ENCODE peak calls at places on chromosome 17, in four cellular contexts. R is stomach, Y is prostate gland, T is SJSA1. J is an unnamed sample.

GRCh38 chr17:79043191-79043930 is 19.4 kb downstream of the C1QTNF1 start:
- DNase-seq in R (no peak), Y (no peak), T (no peak), J (no peak)

GRCh38 chr17:46063239-46063638 is 64.2 kb downstream of the STH start:
- DNase-seq in Y (no peak), R (no peak), T (peak), J (peak)

GRCh38 chr17:73069164-73069774 is 23.2 kb downstream of the SLC39A11 start:
- DNase-seq in R (no peak), T (no peak), Y (no peak), J (no peak)

GRCh38 chr17:63633742-63634141 is 11.5 kb downstream of the MAP3K3 start:
- DNase-seq in Y (no peak), T (no peak), R (no peak), J (no peak)

GRCh38 chr17:74514632-74515035 is 16.6 kb downstream of the CD300LB start:
- DNase-seq in R (peak), T (peak), Y (no peak), J (no peak)

GRCh38 chr17:81002409-81003361 is 11.0 kb downstream of the CHMP6 start:
- DNase-seq in R (peak), Y (no peak), T (no peak), J (no peak)

GRCh38 chr17:42027961-42028790 is 8.3 kb downstream of the NKIRAS2 start:
- DNase-seq in T (no peak), R (peak), Y (no peak), J (no peak)

GRCh38 chr17:7886227-7887037 is 2.2 kb upstream of the CHD3 start:
- DNase-seq in Y (peak), R (peak), T (peak), J (no peak)

GRCh38 chr17:40035162-40035559 is 19.0 kb downstream of the MED24 start:
- DNase-seq in T (no peak), R (no peak), Y (no peak), J (no peak)

GRCh38 chr17:11935734-11936406 is 61.4 kb downstream of the ZNF18 start:
- DNase-seq in R (no peak), T (peak), Y (peak), J (no peak)

GRCh38 chr17:69909389-69909788 is 165.6 kb upstream of the KCNJ16 start:
- DNase-seq in T (no peak), Y (no peak), R (no peak), J (no peak)

GRCh38 chr17:3008336-3009279 is 54.8 kb downstream of the OR1D5 start:
- DNase-seq in T (no peak), R (no peak), Y (no peak), J (no peak)

GRCh38 chr17:77098884-77099545 is 41.8 kb upstream of the SEC14L1 start:
- DNase-seq in R (peak), T (no peak), Y (peak), J (no peak)

GRCh38 chr17:82320956-82321927 is 3.8 kb upstream of the CD7 start:
- DNase-seq in R (no peak), Y (no peak), T (peak), J (no peak)

GRCh38 chr17:78541488-78542237 is 35.5 kb downstream of the DNAH17 start:
- DNase-seq in R (no peak), Y (no peak), T (no peak), J (peak)

GRCh38 chr17:16273929-16274339 is 56.9 kb downstream of the PIGL start:
- DNase-seq in Y (no peak), T (no peak), R (no peak), J (no peak)

GRCh38 chr17:33120103-33120502 is 128.5 kb downstream of the SPACA3 start:
- DNase-seq in T (no peak), R (no peak), Y (no peak), J (no peak)

GRCh38 chr17:50187741-50188520 is 13.5 kb downstream of the COL1A1 start:
- DNase-seq in Y (no peak), R (no peak), T (peak), J (no peak)

GRCh38 chr17:50185724-50186545 is 15.5 kb downstream of the COL1A1 start:
- DNase-seq in T (peak), Y (no peak), R (no peak), J (no peak)

GRCh38 chr17:50186661-50187402 is 14.6 kb downstream of the COL1A1 start:
- DNase-seq in Y (no peak), R (no peak), T (peak), J (no peak)

GRCh38 chr17:50188521-50189395 is 12.7 kb downstream of the COL1A1 start:
- DNase-seq in Y (no peak), T (peak), R (no peak), J (no peak)

DNA sequence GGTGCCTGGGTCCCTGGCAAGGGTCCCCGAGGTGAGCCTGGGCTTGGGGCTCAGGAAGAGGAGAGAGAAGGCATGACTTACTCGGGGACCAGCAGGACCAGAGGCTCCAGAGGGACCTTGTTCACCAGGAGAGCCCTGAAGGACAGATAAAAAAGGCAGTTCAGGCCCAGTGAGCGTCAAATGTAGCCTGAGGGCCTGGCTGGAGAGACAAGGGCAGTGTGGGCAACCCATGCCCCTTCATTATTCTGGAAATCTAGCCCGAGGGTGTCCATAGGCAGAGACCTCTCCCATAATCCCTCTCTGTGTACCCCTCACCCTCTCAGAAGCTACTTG is 14.1 kb downstream of the COL1A1 start:
- DNase-seq in Y (no peak), R (no peak), T (no peak), J (no peak)
- H3K27ac ChIP-seq in Y (peak), R (peak), T (peak), J (no peak)

GRCh38 chr17:57609125-57609877 is 135.8 kb downstream of the CCDC182 start:
- DNase-seq in Y (no peak), R (no peak), T (no peak), J (no peak)

GRCh38 chr17:57606111-57606875 is 138.8 kb downstream of the CCDC182 start:
- DNase-seq in R (no peak), T (no peak), Y (no peak), J (no peak)

GRCh38 chr17:57608369-57609124 is 136.6 kb downstream of the CCDC182 start:
- DNase-seq in T (no peak), R (no peak), Y (no peak), J (no peak)

GRCh38 chr17:57605734-57606105 is 139.4 kb downstream of the CCDC182 start:
- DNase-seq in T (no peak), Y (no peak), R (no peak), J (no peak)

GRCh38 chr17:57607553-57608120 is 137.5 kb downstream of the CCDC182 start:
- DNase-seq in T (no peak), R (no peak), Y (no peak), J (peak)
- H3K27ac ChIP-seq in T (no peak), R (no peak), Y (no peak), J (peak)

GRCh38 chr17:6555331-6556120 is 829 bp downstream of the PITPNM3 start:
- DNase-seq in R (peak), T (peak), Y (peak), J (no peak)
- H3K27ac ChIP-seq in R (peak), T (no peak), Y (peak), J (peak)

DNA sequence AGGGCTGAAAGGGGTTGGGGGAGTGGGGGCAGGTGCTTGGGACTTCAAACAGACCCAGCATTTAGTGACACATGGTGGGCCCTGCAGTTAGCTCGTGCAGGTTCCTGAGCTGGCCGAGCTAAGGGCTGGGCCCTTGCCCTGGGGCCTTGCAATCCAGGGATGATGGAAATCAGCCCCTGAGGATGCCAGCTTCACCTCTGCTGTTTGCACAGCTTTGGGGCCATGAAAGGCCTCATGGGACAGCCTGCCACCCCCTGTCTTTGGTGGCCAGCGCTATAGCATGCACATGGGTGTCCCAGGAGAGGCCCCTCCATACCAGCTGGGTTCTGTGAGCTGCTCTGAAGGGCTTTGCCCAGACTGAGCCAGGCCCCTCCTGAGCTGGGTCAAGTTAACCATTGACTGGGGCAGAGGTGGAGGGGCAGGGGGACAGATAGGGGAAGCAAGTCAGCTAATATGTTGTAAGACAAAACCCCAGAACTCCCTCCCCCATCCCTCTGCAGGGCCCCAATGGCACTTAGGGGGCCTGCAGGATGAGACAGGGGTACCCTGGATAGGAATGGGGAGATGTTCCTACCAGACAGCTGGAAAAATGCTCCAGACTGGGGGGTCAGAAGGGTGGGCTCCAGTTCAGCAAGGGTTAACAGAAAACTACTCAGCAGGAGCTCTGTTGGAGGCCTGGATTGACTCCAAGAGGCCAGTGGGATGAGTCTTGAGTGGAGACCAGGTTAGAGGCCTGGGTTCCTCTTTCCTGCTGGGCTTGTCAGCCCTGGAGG is 679 bp downstream of the PRR15L start:
- DNase-seq in R (no peak), T (no peak), Y (no peak), J (no peak)
- H3K27ac ChIP-seq in R (peak), T (no peak), Y (peak), J (peak)

GRCh38 chr17:28892024-28892423 is 5.5 kb downstream of the FLOT2 start:
- DNase-seq in R (no peak), T (no peak), Y (no peak), J (no peak)
- H3K27ac ChIP-seq in R (peak), T (no peak), Y (no peak), J (no peak)

GRCh38 chr17:59620518-59621259 is 994 bp downstream of the CLTC start:
- DNase-seq in T (peak), Y (peak), R (peak), J (no peak)

GRCh38 chr17:59620064-59620359 is 317 bp downstream of the CLTC start:
- DNase-seq in Y (no peak), T (no peak), R (no peak), J (no peak)

GRCh38 chr17:59626756-59627155 is 7.1 kb downstream of the CLTC start:
- DNase-seq in T (no peak), Y (no peak), R (no peak), J (no peak)

GRCh38 chr17:59621771-59622170 is 2.1 kb downstream of the CLTC start:
- DNase-seq in Y (no peak), R (no peak), T (no peak), J (no peak)

DNA sequence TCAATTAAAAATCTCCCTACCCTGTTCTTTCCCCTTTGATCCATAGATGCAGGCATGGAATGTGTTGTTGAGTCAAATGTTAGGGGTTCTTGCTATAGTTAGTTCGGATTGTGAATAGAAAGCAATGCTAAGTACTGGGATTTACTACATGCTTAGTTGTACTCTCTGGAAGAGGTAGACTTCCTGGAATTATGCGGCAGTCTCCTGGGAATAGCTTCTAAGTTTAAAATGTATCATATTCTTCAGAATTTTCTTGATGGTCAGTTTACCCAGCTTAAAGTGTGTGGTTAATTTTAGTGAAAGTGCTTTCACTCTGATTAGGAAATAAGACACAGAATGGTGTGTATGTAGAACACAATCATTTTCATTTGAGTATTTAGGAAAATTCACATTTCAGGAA is 3.5 kb downstream of the CLTC start:
- DNase-seq in Y (no peak), R (no peak), T (no peak), J (no peak)
- H3K27ac ChIP-seq in Y (no peak), R (peak), T (no peak), J (no peak)

GRCh38 chr17:57979076-57979475 is 9.0 kb downstream of the VEZF1 start:
- DNase-seq in R (no peak), Y (no peak), T (no peak), J (no peak)
- H3K27ac ChIP-seq in R (no peak), Y (no peak), T (no peak), J (no peak)

J was measured in epithelial cell of prostate.